ENCODE peak calls at places on chromosomes 16 and 17, in five cellular contexts. B is naive thymus-derived CD4-positive, alpha-beta T cell; F is KBM-7; H is neuronal stem cell; P is fibroblast of lung. V is an unnamed sample.

GRCh38 chr17:68771867-68772515 is 170.8 kb upstream of the FAM20A start:
- DNase-seq in B (no peak), F (peak; percentile 87), H (peak; percentile 24), P (peak; percentile 87), V (no peak)

GRCh38 chr16:90044111-90044551 is 24.9 kb upstream of the DBNDD1 start:
- DNase-seq in B (no peak), F (no peak), H (no peak), P (no peak), V (no peak)

GRCh38 chr17:41972571-41973411 is 6.2 kb downstream of the CNP start:
- DNase-seq in B (no peak), F (no peak), H (no peak), P (no peak), V (no peak)

GRCh38 chr17:77802333-77802615 is 156.2 kb upstream of the TNRC6C start:
- DNase-seq in B (no peak), F (no peak), H (no peak), P (no peak), V (no peak)

GRCh38 chr17:50871898-50872297 is 5.7 kb upstream of the TOB1 start:
- DNase-seq in B (no peak), F (no peak), H (no peak), P (no peak), V (no peak)

GRCh38 chr17:4534515-4534914 is 20.7 kb downstream of the MYBBP1A start:
- DNase-seq in B (no peak), F (no peak), H (no peak), P (no peak), V (no peak)

GRCh38 chr16:58970775-58971174 is 236.7 kb upstream of the GOT2 start:
- DNase-seq in B (no peak), F (no peak), H (no peak), P (peak; percentile 28), V (no peak)

GRCh38 chr16:30737794-30738648 is 10.2 kb upstream of the PHKG2 start:
- DNase-seq in B (no peak), F (no peak), H (no peak), P (no peak), V (no peak)

GRCh38 chr16:54070944-54071343 is 215.6 kb downstream of the IRX3 start:
- DNase-seq in B (no peak), F (no peak), H (no peak), P (no peak), V (no peak)

V was measured in iPS DF 6.9.